ENCODE peak calls at places on chromosomes 2 and 18, in five cellular contexts. K is dermis blood vessel endothelial cell; S is AML-193; R is NCI-H1105 treated with DMSO at 0.1 percent for 48 hours; B is stimulated activated naive CD4-positive, alpha-beta T cell. M is an unnamed sample.

GRCh38 chr2:21981127-21981526 is 857.4 kb downstream of the TDRD15 start:
- DNase-seq in K (no peak), S (no peak), R (no peak), B (no peak), M (no peak)

GRCh38 chr2:74835831-74836674 is 2.1 kb downstream of the HK2 start:
- DNase-seq in K (peak), S (peak), R (peak), B (peak), M (peak)

GRCh38 chr2:42030196-42030759 is 17.5 kb upstream of the PKDCC start:
- DNase-seq in K (no peak), S (no peak), R (no peak), B (no peak), M (no peak)

GRCh38 chr2:170461875-170462274 is 253.3 kb upstream of the SP5 start:
- DNase-seq in K (peak), S (no peak), R (peak), B (no peak), M (no peak)

GRCh38 chr18:76970749-76971148 is 148.4 kb downstream of the ZNF236 start:
- DNase-seq in K (no peak), S (no peak), R (no peak), B (no peak), M (no peak)

GRCh38 chr2:188659656-188660406 is 314.3 kb upstream of the COL3A1 start:
- DNase-seq in K (no peak), S (no peak), R (no peak), B (no peak), M (peak)

GRCh38 chr18:51342815-51343214 is 145.3 kb upstream of the MEX3C start:
- DNase-seq in K (no peak), S (no peak), R (no peak), B (no peak), M (no peak)

GRCh38 chr2:55302241-55302640 is 33.2 kb upstream of the MTIF2 start:
- DNase-seq in K (no peak), S (no peak), R (no peak), B (no peak), M (no peak)

GRCh38 chr18:10241571-10241970 is 212.9 kb upstream of the APCDD1 start:
- DNase-seq in K (no peak), S (no peak), R (no peak), B (no peak), M (no peak)

GRCh38 chr2:213177685-213178084 is 26.3 kb upstream of the IKZF2 start:
- DNase-seq in K (no peak), S (no peak), R (no peak), B (no peak), M (no peak)

GRCh38 chr2:144519934-144520717 is at the start of gene ZEB2:
- DNase-seq in K (peak), S (peak), R (no peak), B (no peak), M (peak)

GRCh38 chr2:133511679-133512078 is 56.6 kb downstream of the NCKAP5 start:
- DNase-seq in K (no peak), S (no peak), R (no peak), B (no peak), M (no peak)

GRCh38 chr2:100976634-100977391 is 25.3 kb upstream of the RPL31 start:
- DNase-seq in K (no peak), S (no peak), R (no peak), B (no peak), M (peak)

GRCh38 chr18:69774831-69775230 is 172.8 kb downstream of the CD226 start:
- DNase-seq in K (no peak), S (no peak), R (no peak), B (no peak), M (no peak)

GRCh38 chr18:28248653-28249052 is 71.7 kb upstream of the CDH2 start:
- DNase-seq in K (no peak), S (no peak), R (no peak), B (no peak), M (no peak)

GRCh38 chr2:158979775-158980174 is 11.3 kb downstream of the TANC1 start:
- DNase-seq in K (no peak), S (no peak), R (no peak), B (no peak), M (no peak)

GRCh38 chr2:33136570-33136969 is 189.8 kb downstream of the LTBP1 start:
- DNase-seq in K (peak), S (no peak), R (no peak), B (no peak), M (no peak)

GRCh38 chr2:237354930-237355329 is 59.0 kb downstream of the COL6A3 start:
- DNase-seq in K (peak), S (no peak), R (no peak), B (no peak), M (no peak)